ENCODE peak calls at places on chromosome 15, in ten cellular contexts. A is cardiac muscle cell; L is Peyer's patch; H is K562; J is fibroblast of lung; N is heart left ventricle; B is ovary; T is SJCRH30; V is naive thymus-derived CD4-positive, alpha-beta T cell; Y is breast epithelium. Z is an unnamed sample.

GRCh38 chr15:41791970-41792637 is 17.8 kb downstream of the MAPKBP1 start:
- DNase-seq in A (no peak), L (no peak), H (no peak), J (no peak), N (no peak), B (no peak), T (peak), V (no peak), Y (no peak), Z (no peak)

GRCh38 chr15:41116872-41117242 is 777 bp upstream of the INO80 start:
- DNase-seq in A (no peak), L (no peak), H (no peak), J (no peak), N (no peak), B (no peak), T (no peak), V (no peak), Y (no peak), Z (no peak)

GRCh38 chr15:78212546-78213424 is 21.6 kb downstream of the ACSBG1 start:
- DNase-seq in A (peak), L (no peak), H (peak), J (peak), N (peak), B (peak), T (peak), V (no peak), Y (no peak), Z (peak)

GRCh38 chr15:89155656-89156055 is 65.7 kb downstream of the RLBP1 start:
- DNase-seq in A (no peak), L (no peak), H (no peak), J (no peak), N (peak), B (no peak), T (no peak), V (no peak), Y (no peak), Z (peak)

GRCh38 chr15:56325186-56325585 is 40.0 kb upstream of the TEX9 start:
- DNase-seq in A (peak), L (no peak), H (no peak), J (peak), N (no peak), B (no peak), T (no peak), V (no peak), Y (no peak), Z (no peak)

GRCh38 chr15:41812820-41813375 is 15.0 kb upstream of the JMJD7 start:
- DNase-seq in A (no peak), L (no peak), H (no peak), J (no peak), N (no peak), B (no peak), T (no peak), V (no peak), Y (no peak), Z (no peak)

GRCh38 chr15:89406756-89407650 is 72.4 kb upstream of the POLG start:
- DNase-seq in A (no peak), L (no peak), H (no peak), J (no peak), N (no peak), B (no peak), T (no peak), V (no peak), Y (no peak), Z (no peak)

GRCh38 chr15:60589728-60590127 is 110.8 kb upstream of the ICE2 start:
- DNase-seq in A (no peak), L (no peak), H (no peak), J (no peak), N (no peak), B (no peak), T (no peak), V (no peak), Y (no peak), Z (no peak)

GRCh38 chr15:95324596-95325135 is 1005.8 kb upstream of the NR2F2 start:
- DNase-seq in A (no peak), L (no peak), H (no peak), J (no peak), N (no peak), B (peak), T (no peak), V (no peak), Y (no peak), Z (no peak)

GRCh38 chr15:95323798-95324197 is 1006.7 kb upstream of the NR2F2 start:
- DNase-seq in A (no peak), L (no peak), H (no peak), J (no peak), N (no peak), B (peak), T (no peak), V (no peak), Y (no peak), Z (no peak)

GRCh38 chr15:95327661-95328060 is 1002.8 kb upstream of the NR2F2 start:
- DNase-seq in A (no peak), L (no peak), H (no peak), J (no peak), N (no peak), B (peak), T (no peak), V (no peak), Y (no peak), Z (no peak)

GRCh38 chr15:95326689-95327525 is 1003.6 kb upstream of the NR2F2 start:
- DNase-seq in A (no peak), L (no peak), H (no peak), J (no peak), N (peak), B (peak), T (no peak), V (no peak), Y (no peak), Z (peak)

GRCh38 chr15:95325763-95326688 is 1004.5 kb upstream of the NR2F2 start:
- DNase-seq in A (peak), L (no peak), H (no peak), J (peak), N (no peak), B (peak), T (no peak), V (no peak), Y (no peak), Z (no peak)
- H3K4me3 ChIP-seq in A (peak), L (peak), H (no peak), J (peak), N (peak), B (peak), T (no peak), V (no peak), Y (peak), Z (peak)

DNA sequence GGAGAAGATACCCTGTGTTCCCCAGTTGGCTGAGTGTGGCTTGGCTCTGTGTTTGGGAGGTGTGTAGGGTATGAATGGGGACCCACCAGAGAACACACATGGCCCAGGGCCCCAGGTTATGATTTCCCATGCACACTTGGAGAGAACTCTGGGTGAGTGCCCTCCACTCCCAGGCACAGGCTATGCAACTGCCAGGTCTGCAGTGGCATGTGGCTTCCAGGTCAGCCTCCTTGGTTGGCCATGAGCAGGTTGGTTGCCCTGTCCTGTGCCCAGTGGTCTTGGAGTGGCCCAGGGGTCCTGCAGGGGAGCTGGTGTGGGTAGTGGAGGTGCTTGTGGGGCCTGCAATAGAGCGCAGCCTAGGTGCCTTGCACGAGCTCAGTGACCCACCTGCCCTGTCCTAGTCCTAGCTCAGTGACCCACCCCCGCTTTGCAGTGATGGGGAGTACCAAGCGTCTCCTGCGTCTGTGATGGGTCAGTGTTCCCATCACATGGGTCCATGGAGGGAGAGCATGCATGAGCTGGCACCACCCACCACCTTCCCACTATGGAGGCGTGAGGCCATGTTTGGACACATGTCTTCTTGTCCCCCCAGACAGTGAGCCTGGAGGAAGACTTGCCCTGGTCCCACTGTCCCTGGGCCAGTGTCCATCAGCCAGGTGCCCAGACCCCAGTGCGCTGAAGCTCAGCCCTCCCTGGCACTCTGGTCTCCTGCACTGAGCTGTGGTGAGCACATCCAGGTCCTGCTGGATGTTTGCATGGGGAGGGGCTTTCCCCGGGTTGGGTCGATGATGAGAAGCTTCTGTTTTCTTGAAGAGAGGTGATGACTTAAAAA is 217.3 kb downstream of the SNRPN start:
- DNase-seq in A (no peak), L (peak), H (no peak), J (no peak), N (peak), B (peak), T (peak), V (no peak), Y (no peak), Z (peak)
- H3K27ac ChIP-seq in A (no peak), L (no peak), H (no peak), J (no peak), N (no peak), B (no peak), T (no peak), V (no peak), Y (no peak), Z (no peak)

DNA sequence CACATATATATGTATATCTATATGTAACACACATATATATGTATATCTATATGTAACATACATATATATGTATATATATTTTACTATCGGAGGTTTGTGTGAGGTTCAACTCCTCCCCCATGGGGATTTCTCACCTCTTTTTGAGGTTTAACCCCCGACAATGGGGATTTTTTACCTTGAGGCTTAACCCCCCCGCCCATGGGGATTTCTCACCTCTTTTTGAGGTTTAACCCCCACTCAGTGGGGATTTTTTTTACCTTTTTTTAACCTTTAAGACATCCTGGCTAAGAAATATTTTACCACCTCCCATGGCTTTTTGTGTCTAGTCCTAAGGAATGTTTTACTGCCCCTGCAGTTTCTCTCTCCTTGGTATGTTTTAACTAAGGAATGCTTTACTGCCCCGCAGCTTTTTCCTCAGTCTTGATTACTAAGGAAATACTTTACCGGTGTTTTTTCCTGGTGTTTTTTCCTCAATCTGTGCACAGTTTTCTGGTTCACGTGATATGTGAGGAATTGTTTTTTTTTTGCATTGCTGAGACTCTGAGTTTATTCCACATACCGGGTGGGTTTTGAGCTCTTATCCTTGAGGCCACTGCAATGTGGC is 185.2 kb downstream of the KLF13 start:
- DNase-seq in A (no peak), L (no peak), H (no peak), J (no peak), N (no peak), B (no peak), T (no peak), V (no peak), Y (peak), Z (no peak)
- H3K4me3 ChIP-seq in A (no peak), L (no peak), H (no peak), J (no peak), N (no peak), B (no peak), T (no peak), V (no peak), Y (no peak), Z (no peak)

DNA sequence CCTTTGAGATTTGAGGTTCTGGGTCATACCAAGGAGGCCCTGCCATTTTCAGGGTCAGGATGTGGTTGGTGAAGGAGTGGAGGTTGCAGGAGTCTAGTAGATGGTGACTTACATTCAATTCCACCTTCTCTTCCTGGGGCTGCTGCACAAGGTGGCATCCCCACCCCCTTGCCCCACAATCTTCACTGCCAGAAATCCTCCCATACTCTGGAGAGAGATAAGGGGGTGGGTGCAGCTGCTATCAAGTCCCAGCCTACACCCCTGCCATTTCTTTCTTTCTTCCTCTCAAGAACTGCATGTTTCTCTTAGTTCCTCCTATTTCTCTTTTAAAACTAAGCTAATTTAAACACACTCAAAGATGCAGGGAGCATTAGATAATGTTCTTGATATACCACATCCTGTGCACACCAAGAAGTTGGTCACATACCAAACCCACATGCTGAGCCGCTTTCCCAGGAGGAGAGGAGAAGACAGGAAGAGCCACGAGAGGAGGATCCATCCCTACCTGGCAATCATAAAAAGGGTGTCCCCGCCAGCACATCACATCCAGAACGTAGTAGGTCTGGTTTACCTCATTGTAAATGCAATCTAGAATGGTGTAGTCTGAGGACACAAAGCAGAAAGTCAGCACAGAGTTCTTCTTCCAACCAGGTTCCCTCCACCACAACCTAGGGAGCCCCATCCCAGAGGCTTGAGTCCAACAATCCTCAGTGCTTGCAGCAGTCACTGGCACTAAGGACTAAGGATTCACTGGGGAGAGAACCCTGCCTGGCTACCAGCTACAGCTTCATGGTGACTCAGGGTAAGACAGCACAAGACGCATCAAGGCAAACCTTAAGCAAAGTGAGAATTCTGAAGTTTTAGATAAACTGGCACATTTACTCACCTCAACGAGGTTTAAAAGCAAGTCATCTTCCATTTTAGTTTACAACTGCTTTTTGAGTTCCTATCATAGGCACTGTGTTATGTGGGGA is 18.5 kb downstream of the SNUPN start:
- DNase-seq in A (no peak), L (peak), H (peak), J (no peak), N (no peak), B (no peak), T (no peak), V (peak), Y (no peak), Z (no peak)
- H3K27ac ChIP-seq in A (no peak), L (peak), H (peak), J (no peak), N (no peak), B (no peak), T (no peak), V (peak), Y (no peak), Z (no peak)

GRCh38 chr15:71341811-71342550 is 226.7 kb downstream of the THSD4 start:
- DNase-seq in A (no peak), L (no peak), H (no peak), J (no peak), N (no peak), B (no peak), T (no peak), V (no peak), Y (no peak), Z (no peak)
- H3K4me3 ChIP-seq in A (no peak), L (no peak), H (no peak), J (no peak), N (no peak), B (no peak), T (no peak), V (no peak), Y (no peak), Z (no peak)

Z was measured in psoas muscle.